ENCODE peak calls at places on chromosomes 13 and 19, in seven cellular contexts. V is A549, U is tibial nerve, N is SK-N-SH, L is ovary, W is stomach, E is upper lobe of left lung. Q is an unnamed sample.

GRCh38 chr19:3441986-3442329 is 38.4 kb downstream of the SMIM24 start:
- DNase-seq in E (peak; percentile 62), W (no peak), L (no peak), N (peak; percentile 88), U (no peak), V (no peak), Q (no peak)

GRCh38 chr13:50668044-50668443 is 175.4 kb downstream of the DLEU7 start:
- DNase-seq in U (no peak), W (no peak), E (no peak), N (no peak), L (no peak), V (no peak), Q (no peak)

GRCh38 chr13:78595819-78596700 is 7.3 kb downstream of the POU4F1 start:
- DNase-seq in L (no peak), V (peak; percentile 19), W (no peak), N (peak; percentile 84), U (no peak), E (peak; percentile 84), Q (no peak)

GRCh38 chr13:51230473-51231105 is 8.4 kb downstream of the FAM124A start:
- DNase-seq in V (no peak), W (peak; percentile 72), N (no peak), E (no peak), L (peak; percentile 51), U (peak; percentile 74), Q (peak; percentile 53)

GRCh38 chr13:97257800-97258799 is 36.0 kb downstream of the MBNL2 start:
- DNase-seq in E (no peak), V (peak; percentile 95), W (no peak), N (no peak), L (no peak), U (peak; percentile 61), Q (no peak)

GRCh38 chr13:99605417-99606321 is 104.4 kb downstream of the TM9SF2 start:
- DNase-seq in V (peak; percentile 26), E (peak; percentile 45), N (peak; percentile 64), U (peak; percentile 10), W (peak; percentile 50), L (peak; percentile 48), Q (peak; percentile 75)

GRCh38 chr13:50228527-50228926 is 213.3 kb downstream of the KCNRG start:
- DNase-seq in N (no peak), U (no peak), L (no peak), E (peak; percentile 13), V (no peak), W (no peak), Q (no peak)

GRCh38 chr19:57566396-57567256 is 7.0 kb upstream of the ZNF550 start:
- DNase-seq in E (no peak), W (no peak), L (no peak), V (peak; percentile 60), U (no peak), N (no peak), Q (no peak)

GRCh38 chr13:114212096-114212495 is 22.6 kb upstream of the CDC16 start:
- DNase-seq in U (no peak), N (no peak), L (no peak), E (no peak), W (no peak), V (no peak), Q (no peak)

GRCh38 chr13:46665630-46666482 is 112.9 kb downstream of the LRCH1 start:
- DNase-seq in L (no peak), V (peak; percentile 44), W (no peak), U (no peak), E (no peak), N (peak; percentile 29), Q (no peak)

GRCh38 chr19:6767357-6768235 is at the start of gene SH2D3A:
- DNase-seq in W (peak; percentile 96), U (no peak), V (peak; percentile 96), L (peak; percentile 37), N (peak; percentile 60), E (peak; percentile 97), Q (peak; percentile 98)

GRCh38 chr19:55116232-55117062 is 990 bp downstream of the PPP1R12C start:
- DNase-seq in E (peak; percentile 67), V (peak; percentile 67), W (peak; percentile 43), U (peak; percentile 67), N (peak; percentile 86), L (peak; percentile 67), Q (peak; percentile 69)

GRCh38 chr13:98466634-98467236 is 110.2 kb downstream of the STK24 start:
- DNase-seq in W (no peak), N (peak; percentile 68), E (no peak), L (no peak), V (peak; percentile 55), U (peak; percentile 61), Q (peak; percentile 59)

GRCh38 chr19:23823952-23824389 is 65.3 kb upstream of the ZNF681 start:
- DNase-seq in W (no peak), N (peak; percentile 27), V (peak; percentile 30), E (no peak), L (no peak), U (no peak), Q (peak; percentile 16)
- TF ChIP-seq EP300 in W (no peak), N (no peak), V (no peak), E (no peak), L (no peak), U (no peak), Q (no peak)

GRCh38 chr19:13990085-13990484 is 16.0 kb downstream of the RFX1 start:
- DNase-seq in L (no peak), E (peak; percentile 63), U (no peak), V (no peak), W (no peak), N (no peak), Q (no peak)

GRCh38 chr19:13986348-13986904 is 19.7 kb downstream of the RFX1 start:
- DNase-seq in N (peak; percentile 97), E (peak; percentile 91), U (peak; percentile 74), V (no peak), L (no peak), W (peak; percentile 82), Q (peak; percentile 90)

GRCh38 chr19:13985771-13986347 is 20.3 kb downstream of the RFX1 start:
- DNase-seq in V (no peak), L (no peak), N (no peak), E (peak; percentile 30), U (no peak), W (no peak), Q (no peak)

GRCh38 chr19:13984875-13985741 is 21.0 kb downstream of the RFX1 start:
- DNase-seq in W (no peak), V (no peak), L (no peak), U (no peak), E (no peak), N (no peak), Q (no peak)

GRCh38 chr19:13987101-13987890 is 18.8 kb downstream of the RFX1 start:
- DNase-seq in N (peak; percentile 53), E (peak; percentile 76), W (peak; percentile 45), L (no peak), V (no peak), U (peak; percentile 27), Q (no peak)
- H3K4me3 ChIP-seq in N (no peak overlapping the region), E (no peak overlapping the region), W (no peak overlapping the region), L (no peak overlapping the region), V (no peak overlapping the region), U (no peak overlapping the region), Q (no peak overlapping the region)

GRCh38 chr13:40660692-40661091 is 5.7 kb downstream of the FOXO1 start:
- DNase-seq in U (no peak), E (no peak), N (no peak), V (no peak), L (no peak), W (no peak), Q (no peak)

GRCh38 chr13:40657307-40657706 is 9.1 kb downstream of the FOXO1 start:
- DNase-seq in E (no peak), L (no peak), N (no peak), W (no peak), U (no peak), V (no peak), Q (no peak)

GRCh38 chr13:40660270-40660669 is 6.2 kb downstream of the FOXO1 start:
- DNase-seq in E (no peak), N (no peak), L (no peak), V (no peak), U (no peak), W (no peak), Q (no peak)

GRCh38 chr13:40656358-40656757 is 10.1 kb downstream of the FOXO1 start:
- DNase-seq in E (no peak), N (no peak), L (no peak), W (no peak), V (no peak), U (no peak), Q (no peak)

DNA sequence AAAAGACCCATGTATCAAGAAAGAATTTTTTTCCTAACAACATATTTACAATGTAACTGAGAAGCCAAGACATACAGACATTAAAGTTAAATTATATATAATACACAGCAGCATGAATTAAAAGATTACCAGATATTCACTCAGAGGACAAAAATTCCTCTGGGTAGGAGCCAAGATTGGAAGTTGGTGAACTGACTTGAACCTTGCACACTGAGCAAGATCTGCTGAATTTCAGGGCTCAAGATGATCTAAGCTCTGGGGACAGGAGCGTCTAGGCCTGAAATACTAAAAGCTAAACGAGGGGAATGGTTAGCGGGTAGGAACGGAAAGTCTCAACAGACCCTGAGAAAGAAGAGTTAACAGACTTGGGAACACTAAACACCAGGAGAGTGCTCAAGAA is 8.5 kb downstream of the FOXO1 start:
- DNase-seq in V (no peak), W (no peak), L (no peak), E (no peak), N (no peak), U (no peak), Q (no peak)
- H3K4me1 ChIP-seq in V (peaks cover 10% of the 10 kb centered on the region), W (peaks cover 26% of the 10 kb centered on the region), L (peaks cover 29% of the 10 kb centered on the region), E (peaks cover 35% of the 10 kb centered on the region), N (peaks cover 26% of the 10 kb centered on the region), U (peaks cover 36% of the 10 kb centered on the region), Q (peaks cover 41% of the 10 kb centered on the region)

GRCh38 chr13:59641261-59641660 is 522.5 kb downstream of the DIAPH3 start:
- DNase-seq in E (no peak), L (no peak), N (no peak), U (no peak), V (no peak), W (no peak), Q (no peak)

GRCh38 chr13:59641758-59642157 is 522.0 kb downstream of the DIAPH3 start:
- DNase-seq in U (no peak), E (no peak), V (no peak), L (no peak), W (no peak), N (no peak), Q (no peak)

GRCh38 chr13:59638404-59638803 is 525.3 kb downstream of the DIAPH3 start:
- DNase-seq in W (no peak), E (no peak), V (no peak), L (no peak), U (no peak), N (no peak), Q (no peak)

GRCh38 chr13:59643239-59643865 is 520.4 kb downstream of the DIAPH3 start:
- DNase-seq in E (no peak), U (no peak), W (no peak), V (no peak), L (no peak), N (peak; percentile 57), Q (no peak)

DNA sequence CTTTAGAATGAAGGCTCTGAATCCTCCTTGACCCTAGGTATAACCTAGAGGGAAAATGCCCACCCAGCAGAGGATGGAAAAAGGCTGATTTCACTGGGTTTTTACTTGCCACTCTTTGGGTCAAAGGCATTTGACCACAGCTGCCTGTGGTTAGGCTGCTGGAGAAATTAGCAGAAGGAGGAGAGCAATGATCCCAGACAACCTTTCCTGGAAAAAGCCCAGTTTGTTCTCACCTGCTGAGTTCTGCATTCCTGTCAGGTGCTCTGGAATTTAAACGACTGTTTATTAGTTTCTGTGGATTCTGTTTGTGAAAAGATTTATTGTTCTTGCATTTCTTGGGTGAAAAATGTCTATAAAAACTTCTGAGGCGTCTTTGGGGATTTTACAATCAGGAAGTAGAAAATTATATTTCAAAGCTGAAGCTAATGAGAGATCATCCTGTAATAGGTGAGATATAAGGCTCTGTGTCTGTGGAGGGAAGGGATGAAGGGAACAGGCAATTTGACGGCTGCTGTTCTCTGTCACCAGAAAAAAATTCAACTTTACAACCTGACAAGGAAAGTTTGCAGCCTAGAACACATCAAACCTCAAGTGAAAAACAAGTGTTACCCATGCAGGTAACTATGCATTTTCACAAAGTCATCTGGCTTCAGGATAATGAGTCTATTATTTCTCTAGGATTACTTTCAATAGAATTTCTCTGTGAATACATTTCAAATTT is 519.7 kb downstream of the DIAPH3 start:
- DNase-seq in U (no peak), N (no peak), L (no peak), E (no peak), W (no peak), V (no peak), Q (no peak)
- TF ChIP-seq EP300 in U (no peak), N (no peak), L (no peak), E (no peak), W (no peak), V (no peak), Q (no peak)